ENCODE peak calls at places on chromosomes 5 and 9, in eight cellular contexts. F, V, N, O, R, J, M and K are unnamed samples.

GRCh38 chr5:116759860-116760644 is 185.4 kb upstream of the SEMA6A start:
- DNase-seq in F (peak), V (no peak), N (no peak), O (no peak), R (no peak), J (no peak), M (peak), K (no peak)

GRCh38 chr5:134426362-134426761 is 14.7 kb upstream of the CDKN2AIPNL start:
- DNase-seq in F (no peak), V (no peak), N (no peak), O (no peak), R (no peak), J (no peak), M (no peak), K (no peak)

GRCh38 chr5:65034782-65035181 is 266.1 kb downstream of the CWC27 start:
- DNase-seq in F (peak), V (no peak), N (peak), O (peak), R (no peak), J (no peak), M (no peak), K (peak)

GRCh38 chr5:114210662-114211061 is 151.2 kb upstream of the KCNN2 start:
- DNase-seq in F (no peak), V (no peak), N (no peak), O (no peak), R (no peak), J (no peak), M (no peak), K (no peak)

GRCh38 chr5:8839361-8840055 is 706.4 kb downstream of the SEMA5A start:
- DNase-seq in F (no peak), V (no peak), N (no peak), O (no peak), R (no peak), J (no peak), M (no peak), K (no peak)

GRCh38 chr5:90866333-90866732 is 307.7 kb downstream of the ADGRV1 start:
- DNase-seq in F (no peak), V (no peak), N (no peak), O (peak), R (peak), J (no peak), M (no peak), K (peak)

GRCh38 chr9:109097156-109097555 is 22.6 kb downstream of the TMEM245 start:
- DNase-seq in F (no peak), V (no peak), N (no peak), O (no peak), R (no peak), J (no peak), M (no peak), K (no peak)

GRCh38 chr5:150560401-150561191 is 52.7 kb downstream of the NDST1 start:
- DNase-seq in F (peak), V (peak), N (peak), O (peak), R (peak), J (peak), M (peak), K (peak)

GRCh38 chr9:121784706-121785426 is 133.4 kb downstream of the DAB2IP start:
- DNase-seq in F (peak), V (no peak), N (no peak), O (no peak), R (no peak), J (no peak), M (no peak), K (no peak)

GRCh38 chr9:134623408-134624066 is 18.1 kb upstream of the COL5A1 start:
- DNase-seq in F (peak), V (no peak), N (peak), O (no peak), R (no peak), J (peak), M (no peak), K (no peak)

GRCh38 chr5:158178535-158178934 is 319.6 kb upstream of the CLINT1 start:
- DNase-seq in F (no peak), V (no peak), N (no peak), O (no peak), R (no peak), J (no peak), M (no peak), K (no peak)

GRCh38 chr5:114185274-114185673 is 176.6 kb upstream of the KCNN2 start:
- DNase-seq in F (peak), V (peak), N (no peak), O (no peak), R (no peak), J (no peak), M (no peak), K (no peak)

DNA sequence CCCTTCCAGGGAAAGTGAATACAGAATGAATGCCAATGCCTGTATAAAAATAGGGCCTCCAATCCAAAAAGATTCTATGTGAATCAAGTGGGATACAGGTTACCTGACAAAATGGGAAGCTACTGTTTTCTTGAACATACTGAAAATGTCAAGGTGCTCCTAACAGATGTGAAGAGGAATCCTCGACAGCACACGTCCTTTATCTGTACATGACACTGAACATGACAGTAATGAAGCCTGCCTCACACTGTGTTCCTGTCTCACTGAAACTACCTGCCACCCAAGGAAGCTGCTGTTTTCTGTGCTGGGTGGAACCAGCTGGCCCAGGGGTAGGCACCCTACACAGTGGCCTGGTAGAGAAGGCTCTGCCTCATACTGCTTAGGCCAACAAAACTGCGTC is 165.3 kb upstream of the RAPGEF1 start:
- DNase-seq in F (no peak), V (no peak), N (no peak), O (no peak), R (no peak), J (no peak), M (no peak), K (no peak)
- TF ChIP-seq CTCF in F (no peak), V (no peak), N (no peak), O (no peak), R (no peak), J (no peak), M (no peak), K (no peak)

DNA sequence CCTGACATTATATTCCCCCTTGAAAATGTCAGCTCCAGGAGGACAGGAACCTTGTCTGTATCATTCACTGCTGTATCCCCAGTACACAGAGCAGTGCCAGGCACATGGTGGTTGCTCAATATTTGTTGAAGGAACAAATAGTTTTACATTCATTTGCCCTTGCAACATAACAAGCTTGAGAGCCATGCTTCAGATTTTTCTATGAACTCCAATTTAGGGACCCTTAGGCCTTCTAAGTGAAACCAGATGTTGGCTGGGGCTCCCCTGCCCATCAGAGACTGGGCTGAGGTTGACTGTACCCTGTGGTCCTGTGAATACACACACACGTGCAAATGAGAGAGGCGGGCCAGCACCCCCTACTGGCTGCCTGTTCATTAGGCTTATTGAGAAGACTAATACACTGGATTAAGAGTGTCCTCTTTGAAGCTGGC is 214.9 kb upstream of the WWC1 start:
- DNase-seq in F (peak), V (no peak), N (peak), O (no peak), R (no peak), J (no peak), M (peak), K (no peak)
- TF ChIP-seq CTCF in F (peak), V (peak), N (no peak), O (peak), R (peak), J (no peak), M (no peak), K (peak)

GRCh38 chr9:95044731-95045508 is 272.6 kb downstream of the FANCC start:
- DNase-seq in F (peak), V (no peak), N (no peak), O (no peak), R (no peak), J (no peak), M (peak), K (no peak)
- TF ChIP-seq CTCF in F (peak), V (peak), N (no peak), O (no peak), R (no peak), J (no peak), M (peak), K (no peak)

DNA sequence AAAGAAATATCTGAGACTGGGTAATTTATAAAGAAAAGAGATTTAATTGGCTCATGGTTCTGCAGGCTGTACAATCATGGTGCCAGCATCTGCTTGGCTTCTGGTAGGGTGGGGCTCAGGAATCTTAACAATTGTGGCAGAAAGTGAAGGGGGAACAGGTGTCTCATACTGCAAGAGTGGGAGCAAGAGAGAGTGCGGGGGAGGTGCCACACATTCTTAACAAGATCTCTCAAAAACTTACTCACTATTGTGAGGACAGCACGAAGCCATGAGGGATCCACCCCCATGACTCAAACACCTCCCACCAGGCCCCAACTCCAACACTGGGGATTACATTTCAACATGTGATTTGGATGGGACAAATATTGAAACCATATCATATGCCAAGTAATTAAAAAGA is 70.1 kb upstream of the PANK3 start:
- DNase-seq in F (no peak), V (no peak), N (no peak), O (no peak), R (no peak), J (no peak), M (no peak), K (no peak)
- TF ChIP-seq CTCF in F (no peak), V (no peak), N (no peak), O (no peak), R (no peak), J (no peak), M (no peak), K (no peak)

GRCh38 chr9:124392855-124393460 is 22.3 kb downstream of the PSMB7 start:
- DNase-seq in F (peak), V (peak), N (no peak), O (peak), R (no peak), J (no peak), M (no peak), K (no peak)
- TF ChIP-seq CTCF in F (no peak), V (peak), N (no peak), O (peak), R (no peak), J (no peak), M (no peak), K (no peak)

DNA sequence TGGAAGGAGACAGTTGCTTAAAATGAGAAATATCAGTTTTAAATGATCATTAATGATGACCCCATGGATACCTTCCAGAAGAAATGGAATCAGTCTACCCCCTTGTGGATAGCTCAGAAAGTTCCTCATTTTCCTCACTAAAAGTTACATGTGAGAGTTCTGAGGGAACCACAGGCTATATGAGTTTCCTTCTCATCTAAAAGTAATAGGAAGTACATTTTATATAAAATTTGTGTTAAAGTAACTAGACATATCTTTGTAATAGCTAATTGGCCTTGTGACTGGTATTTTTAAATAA is 104.9 kb upstream of the SLC25A48 start:
- DNase-seq in F (no peak), V (no peak), N (no peak), O (no peak), R (no peak), J (no peak), M (no peak), K (no peak)
- TF ChIP-seq CTCF in F (no peak), V (no peak), N (peak), O (peak), R (no peak), J (no peak), M (peak), K (no peak)

DNA sequence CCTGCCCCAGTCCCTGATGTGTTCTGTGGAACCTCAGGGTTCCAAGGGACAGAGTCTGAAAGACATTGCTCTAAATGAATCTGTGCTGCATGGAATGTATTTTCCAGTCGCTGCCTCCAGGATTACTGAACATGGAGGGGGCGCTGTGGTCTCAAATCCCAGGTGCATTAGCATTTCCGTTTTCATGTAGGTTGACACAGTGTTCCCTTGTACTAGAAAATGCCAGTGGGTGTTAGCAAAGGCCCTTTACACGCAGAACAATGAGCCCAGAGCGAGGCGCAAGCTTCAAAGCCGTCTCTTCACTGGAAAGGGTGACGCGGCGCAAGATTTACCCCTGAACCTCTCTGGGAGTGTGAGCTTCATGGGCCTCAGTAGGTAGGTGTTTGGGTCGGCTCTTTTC is 308.3 kb downstream of the SLIT3 start:
- DNase-seq in F (peak), V (no peak), N (no peak), O (no peak), R (no peak), J (no peak), M (no peak), K (no peak)
- TF ChIP-seq CTCF in F (no peak), V (peak), N (no peak), O (peak), R (no peak), J (no peak), M (no peak), K (no peak)

DNA sequence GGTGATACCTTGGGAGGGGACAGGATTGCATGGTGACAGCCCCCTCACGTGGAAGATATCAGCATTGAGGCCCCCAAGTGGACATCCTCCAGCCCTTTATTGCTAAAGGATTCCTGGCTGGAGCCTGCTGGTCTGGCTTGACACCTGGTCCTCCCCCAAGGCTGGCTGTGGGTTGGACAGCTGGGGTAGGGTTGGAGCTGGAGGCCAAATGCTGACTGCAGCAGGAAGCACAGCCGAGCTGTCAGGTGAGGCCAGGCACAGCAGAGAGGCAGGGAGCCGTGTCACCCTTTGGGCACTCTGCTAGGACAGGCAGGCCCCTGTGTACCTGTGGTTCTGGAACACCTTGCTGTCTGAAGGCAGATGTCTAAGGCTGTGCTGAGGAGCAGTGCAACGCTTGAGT is 2.2 kb downstream of the CACFD1 start:
- DNase-seq in F (peak), V (no peak), N (no peak), O (peak), R (no peak), J (no peak), M (no peak), K (no peak)
- TF ChIP-seq CTCF in F (no peak), V (no peak), N (no peak), O (peak), R (peak), J (no peak), M (no peak), K (no peak)